ENCODE peak calls at places on chromosomes 4 and X, in ten cellular contexts. One of them, this sample, is unnamed.

GRCh38 chrX:130393451-130394074 is 8.1 kb upstream of the GPR119 start:
- DNase-seq in NCI-H1930: no peak
- DNase-seq in T-helper 9 cell: no peak
- DNase-seq in retina: peak; percentile 31
- DNase-seq in NCI-H748 treated with DMSO at 0.1 percent for 48 hours: peak; percentile 19
- DNase-seq in activated CD8-positive, alpha-beta memory T cell treated with anti-CD3 and anti-CD28 coated beads for 48 hours: no peak
- DNase-seq in DMS79: peak; percentile 9
- DNase-seq in gastrocnemius medialis: no peak
- DNase-seq in memory B cell: no peak
- DNase-seq in NCI-H345: peak; percentile 49
- DNase-seq in this sample: peak; percentile 53

GRCh38 chr4:101693842-101694398 is 96.6 kb upstream of the BANK1 start:
- DNase-seq in NCI-H1930: no peak
- DNase-seq in T-helper 9 cell: no peak
- DNase-seq in retina: no peak
- DNase-seq in NCI-H748 treated with DMSO at 0.1 percent for 48 hours: peak; percentile 89
- DNase-seq in activated CD8-positive, alpha-beta memory T cell treated with anti-CD3 and anti-CD28 coated beads for 48 hours: no peak
- DNase-seq in DMS79: no peak
- DNase-seq in gastrocnemius medialis: no peak
- DNase-seq in memory B cell: peak; percentile 11
- DNase-seq in NCI-H345: peak; percentile 52
- DNase-seq in this sample: no peak

GRCh38 chrX:80765226-80765625 is 44.5 kb downstream of the BRWD3 start:
- DNase-seq in NCI-H1930: no peak
- DNase-seq in T-helper 9 cell: no peak
- DNase-seq in retina: no peak
- DNase-seq in NCI-H748 treated with DMSO at 0.1 percent for 48 hours: peak; percentile 28
- DNase-seq in activated CD8-positive, alpha-beta memory T cell treated with anti-CD3 and anti-CD28 coated beads for 48 hours: no peak
- DNase-seq in DMS79: no peak
- DNase-seq in gastrocnemius medialis: no peak
- DNase-seq in memory B cell: no peak
- DNase-seq in NCI-H345: no peak
- DNase-seq in this sample: no peak

GRCh38 chr4:8097141-8097541 is 61.5 kb downstream of the ABLIM2 start:
- DNase-seq in NCI-H1930: no peak
- DNase-seq in T-helper 9 cell: no peak
- DNase-seq in retina: no peak
- DNase-seq in NCI-H748 treated with DMSO at 0.1 percent for 48 hours: no peak
- DNase-seq in activated CD8-positive, alpha-beta memory T cell treated with anti-CD3 and anti-CD28 coated beads for 48 hours: no peak
- DNase-seq in DMS79: no peak
- DNase-seq in gastrocnemius medialis: peak; percentile 80
- DNase-seq in memory B cell: no peak
- DNase-seq in NCI-H345: no peak
- DNase-seq in this sample: no peak

GRCh38 chr4:153127773-153128494 is 76.3 kb upstream of the TRIM2 start:
- DNase-seq in NCI-H1930: peak; percentile 75
- DNase-seq in T-helper 9 cell: peak; percentile 84
- DNase-seq in retina: peak; percentile 94
- DNase-seq in NCI-H748 treated with DMSO at 0.1 percent for 48 hours: peak; percentile 74
- DNase-seq in activated CD8-positive, alpha-beta memory T cell treated with anti-CD3 and anti-CD28 coated beads for 48 hours: peak; percentile 86
- DNase-seq in DMS79: peak; percentile 47
- DNase-seq in gastrocnemius medialis: peak; percentile 50
- DNase-seq in memory B cell: peak; percentile 87
- DNase-seq in NCI-H345: peak; percentile 80
- DNase-seq in this sample: peak; percentile 83

GRCh38 chr4:10879411-10880110 is 195.0 kb upstream of the CLNK start:
- DNase-seq in NCI-H1930: no peak
- DNase-seq in T-helper 9 cell: no peak
- DNase-seq in retina: no peak
- DNase-seq in NCI-H748 treated with DMSO at 0.1 percent for 48 hours: no peak
- DNase-seq in activated CD8-positive, alpha-beta memory T cell treated with anti-CD3 and anti-CD28 coated beads for 48 hours: no peak
- DNase-seq in DMS79: no peak
- DNase-seq in gastrocnemius medialis: no peak
- DNase-seq in memory B cell: no peak
- DNase-seq in NCI-H345: no peak
- DNase-seq in this sample: no peak

GRCh38 chrX:46298821-46299220 is 246.4 kb downstream of the ZNF674 start:
- DNase-seq in NCI-H1930: no peak
- DNase-seq in T-helper 9 cell: no peak
- DNase-seq in retina: no peak
- DNase-seq in NCI-H748 treated with DMSO at 0.1 percent for 48 hours: no peak
- DNase-seq in activated CD8-positive, alpha-beta memory T cell treated with anti-CD3 and anti-CD28 coated beads for 48 hours: no peak
- DNase-seq in DMS79: no peak
- DNase-seq in gastrocnemius medialis: no peak
- DNase-seq in memory B cell: no peak
- DNase-seq in NCI-H345: no peak
- DNase-seq in this sample: no peak

GRCh38 chrX:133402042-133402453 is 13.2 kb downstream of the GPC4 start:
- DNase-seq in NCI-H1930: no peak
- DNase-seq in T-helper 9 cell: no peak
- DNase-seq in retina: no peak
- DNase-seq in NCI-H748 treated with DMSO at 0.1 percent for 48 hours: no peak
- DNase-seq in activated CD8-positive, alpha-beta memory T cell treated with anti-CD3 and anti-CD28 coated beads for 48 hours: no peak
- DNase-seq in DMS79: no peak
- DNase-seq in gastrocnemius medialis: no peak
- DNase-seq in memory B cell: no peak
- DNase-seq in NCI-H345: no peak
- DNase-seq in this sample: no peak

GRCh38 chr4:163107754-163108153 is 58.9 kb downstream of the NAF1 start:
- DNase-seq in NCI-H1930: no peak
- DNase-seq in T-helper 9 cell: no peak
- DNase-seq in retina: no peak
- DNase-seq in NCI-H748 treated with DMSO at 0.1 percent for 48 hours: no peak
- DNase-seq in activated CD8-positive, alpha-beta memory T cell treated with anti-CD3 and anti-CD28 coated beads for 48 hours: no peak
- DNase-seq in DMS79: no peak
- DNase-seq in gastrocnemius medialis: no peak
- DNase-seq in memory B cell: no peak
- DNase-seq in NCI-H345: no peak
- DNase-seq in this sample: no peak

GRCh38 chr4:116055857-116056827 is 942.7 kb upstream of the NDST4 start:
- DNase-seq in NCI-H1930: peak; percentile 11
- DNase-seq in T-helper 9 cell: no peak
- DNase-seq in retina: no peak
- DNase-seq in NCI-H748 treated with DMSO at 0.1 percent for 48 hours: no peak
- DNase-seq in activated CD8-positive, alpha-beta memory T cell treated with anti-CD3 and anti-CD28 coated beads for 48 hours: no peak
- DNase-seq in DMS79: no peak
- DNase-seq in gastrocnemius medialis: no peak
- DNase-seq in memory B cell: no peak
- DNase-seq in NCI-H345: peak; percentile 1
- DNase-seq in this sample: no peak

GRCh38 chr4:28469387-28469786 is 1608.7 kb downstream of the STIM2 start:
- DNase-seq in NCI-H1930: no peak
- DNase-seq in T-helper 9 cell: no peak
- DNase-seq in retina: no peak
- DNase-seq in NCI-H748 treated with DMSO at 0.1 percent for 48 hours: no peak
- DNase-seq in activated CD8-positive, alpha-beta memory T cell treated with anti-CD3 and anti-CD28 coated beads for 48 hours: no peak
- DNase-seq in DMS79: no peak
- DNase-seq in gastrocnemius medialis: no peak
- DNase-seq in memory B cell: no peak
- DNase-seq in NCI-H345: no peak
- DNase-seq in this sample: no peak

This sample was measured in SK-N-DZ.